ENCODE peak calls at places on chromosome 1, in six cellular contexts. F, M, N, O, T and Z are unnamed samples.

GRCh38 chr1:180501865-180502360 is 464 bp downstream of the ACBD6 start:
- DNase-seq in T (no peak), F (peak), M (no peak), N (no peak), O (no peak), Z (no peak)

GRCh38 chr1:230158422-230159291 is 91.6 kb downstream of the GALNT2 start:
- DNase-seq in T (no peak), F (peak), O (no peak), N (no peak), M (no peak), Z (no peak)

GRCh38 chr1:99968214-99968613 is 1.6 kb upstream of the SLC35A3 start:
- DNase-seq in O (no peak), T (no peak), M (no peak), N (no peak), F (no peak), Z (no peak)

GRCh38 chr1:62621907-62622306 is 24.6 kb downstream of the ANGPTL3 start:
- DNase-seq in M (peak), F (no peak), N (no peak), O (no peak), T (no peak), Z (no peak)

GRCh38 chr1:221157026-221157761 is 278.0 kb downstream of the HLX start:
- DNase-seq in T (no peak), N (no peak), O (no peak), F (no peak), M (no peak), Z (no peak)

GRCh38 chr1:203744008-203744972 is 20.7 kb upstream of the LAX1 start:
- DNase-seq in T (peak), O (no peak), N (peak), F (no peak), M (peak), Z (no peak)

GRCh38 chr1:44326066-44326701 is 28.9 kb downstream of the ERI3 start:
- DNase-seq in F (no peak), T (no peak), O (no peak), N (no peak), M (no peak), Z (no peak)

GRCh38 chr1:215376544-215377264 is 190.4 kb upstream of the KCTD3 start:
- DNase-seq in F (no peak), N (no peak), M (no peak), T (no peak), O (no peak), Z (no peak)

GRCh38 chr1:243268284-243268653 is 12.4 kb downstream of the SDCCAG8 start:
- DNase-seq in T (no peak), F (no peak), O (no peak), M (peak), N (no peak), Z (no peak)

GRCh38 chr1:14812189-14812588 is 213.7 kb downstream of the KAZN start:
- DNase-seq in N (no peak), O (no peak), M (no peak), T (no peak), F (no peak), Z (no peak)